ENCODE peak calls at places on chromosomes 6 and 20, in four cellular contexts. J, V, Y and U are unnamed samples.

GRCh38 chr6:145071836-145072235 is 663.5 kb downstream of the EPM2A start:
- DNase-seq in J (no peak), V (no peak), Y (no peak), U (no peak)

GRCh38 chr6:22313796-22314195 is 17.0 kb upstream of the PRL start:
- DNase-seq in J (no peak), V (no peak), Y (no peak), U (no peak)

GRCh38 chr20:43409041-43409913 is 48.4 kb upstream of the SRSF6 start:
- DNase-seq in J (peak), V (no peak), Y (no peak), U (no peak)

GRCh38 chr20:24987873-24988835 is 4.4 kb downstream of the APMAP start:
- DNase-seq in J (no peak), V (no peak), Y (no peak), U (no peak)

GRCh38 chr6:44127186-44128019 is at the start of the genes MRPL14 and TMEM63B:
- DNase-seq in J (peak), V (peak), Y (peak), U (peak)

GRCh38 chr6:34888441-34888820 is 589 bp upstream of the TAF11 start:
- DNase-seq in J (no peak), V (no peak), Y (no peak), U (no peak)

GRCh38 chr6:136609878-136610706 is 59.9 kb upstream of the MAP7 start:
- DNase-seq in J (peak), V (no peak), Y (no peak), U (peak)

GRCh38 chr6:75856902-75857301 is 107.9 kb downstream of the MYO6 start:
- DNase-seq in J (no peak), V (no peak), Y (no peak), U (no peak)

GRCh38 chr6:152270301-152270925 is 366.7 kb downstream of the SYNE1 start:
- DNase-seq in J (peak), V (no peak), Y (no peak), U (no peak)